ENCODE peak calls at places on chromosomes 13 and 19, in seven cellular contexts. One of them, this sample, is unnamed.

GRCh38 chr13:84616864-84617263 is 734.6 kb upstream of the SLITRK1 start:
- DNase-seq in cardiac fibroblast: no peak
- DNase-seq in neural crest cell: no peak
- DNase-seq in EL: no peak
- DNase-seq in iris pigment epithelial cell: no peak
- DNase-seq in HEK293T: no peak
- DNase-seq in activated T-cell treated with anti-CD3 and anti-CD28 coated beads, Interleukin-2, amount 50 U/mL, for 1 hour: no peak
- DNase-seq in this sample: no peak

GRCh38 chr13:102710261-102710679 is 15.4 kb upstream of the METTL21C start:
- DNase-seq in cardiac fibroblast: peak
- DNase-seq in neural crest cell: no peak
- DNase-seq in EL: no peak
- DNase-seq in iris pigment epithelial cell: no peak
- DNase-seq in HEK293T: no peak
- DNase-seq in activated T-cell treated with anti-CD3 and anti-CD28 coated beads, Interleukin-2, amount 50 U/mL, for 1 hour: no peak
- DNase-seq in this sample: no peak

GRCh38 chr13:37361608-37362007 is 237.0 kb downstream of the POSTN start:
- DNase-seq in cardiac fibroblast: no peak
- DNase-seq in neural crest cell: no peak
- DNase-seq in EL: no peak
- DNase-seq in iris pigment epithelial cell: no peak
- DNase-seq in HEK293T: no peak
- DNase-seq in activated T-cell treated with anti-CD3 and anti-CD28 coated beads, Interleukin-2, amount 50 U/mL, for 1 hour: no peak
- DNase-seq in this sample: no peak

GRCh38 chr13:45846681-45847080 is 4.9 kb downstream of the SIAH3 start:
- DNase-seq in cardiac fibroblast: no peak
- DNase-seq in neural crest cell: no peak
- DNase-seq in EL: no peak
- DNase-seq in iris pigment epithelial cell: no peak
- DNase-seq in HEK293T: no peak
- DNase-seq in activated T-cell treated with anti-CD3 and anti-CD28 coated beads, Interleukin-2, amount 50 U/mL, for 1 hour: no peak
- DNase-seq in this sample: no peak

GRCh38 chr19:28694812-28695211 is 518.1 kb downstream of the UQCRFS1 start:
- DNase-seq in cardiac fibroblast: no peak
- DNase-seq in neural crest cell: peak
- DNase-seq in EL: peak
- DNase-seq in iris pigment epithelial cell: no peak
- DNase-seq in HEK293T: no peak
- DNase-seq in activated T-cell treated with anti-CD3 and anti-CD28 coated beads, Interleukin-2, amount 50 U/mL, for 1 hour: no peak
- DNase-seq in this sample: no peak

GRCh38 chr19:3479819-3480215 is 508 bp downstream of the SMIM24 start:
- DNase-seq in cardiac fibroblast: no peak
- DNase-seq in neural crest cell: no peak
- DNase-seq in EL: no peak
- DNase-seq in iris pigment epithelial cell: no peak
- DNase-seq in HEK293T: peak
- DNase-seq in activated T-cell treated with anti-CD3 and anti-CD28 coated beads, Interleukin-2, amount 50 U/mL, for 1 hour: peak
- DNase-seq in this sample: no peak

GRCh38 chr19:16581145-16581970 is 9.1 kb upstream of the SLC35E1 start:
- DNase-seq in cardiac fibroblast: no peak
- DNase-seq in neural crest cell: no peak
- DNase-seq in EL: no peak
- DNase-seq in iris pigment epithelial cell: no peak
- DNase-seq in HEK293T: no peak
- DNase-seq in activated T-cell treated with anti-CD3 and anti-CD28 coated beads, Interleukin-2, amount 50 U/mL, for 1 hour: no peak
- DNase-seq in this sample: no peak

GRCh38 chr13:52428295-52428694 is 22.1 kb downstream of the VPS36 start:
- DNase-seq in cardiac fibroblast: peak
- DNase-seq in neural crest cell: no peak
- DNase-seq in EL: peak
- DNase-seq in iris pigment epithelial cell: peak
- DNase-seq in HEK293T: no peak
- DNase-seq in activated T-cell treated with anti-CD3 and anti-CD28 coated beads, Interleukin-2, amount 50 U/mL, for 1 hour: no peak
- DNase-seq in this sample: no peak

GRCh38 chr13:29524176-29524575 is 71.3 kb downstream of the SLC7A1 start:
- DNase-seq in cardiac fibroblast: peak
- DNase-seq in neural crest cell: no peak
- DNase-seq in EL: no peak
- DNase-seq in iris pigment epithelial cell: no peak
- DNase-seq in HEK293T: no peak
- DNase-seq in activated T-cell treated with anti-CD3 and anti-CD28 coated beads, Interleukin-2, amount 50 U/mL, for 1 hour: peak
- DNase-seq in this sample: no peak

GRCh38 chr13:92991687-92992086 is 234.9 kb upstream of the GPC6 start:
- DNase-seq in cardiac fibroblast: peak
- DNase-seq in neural crest cell: no peak
- DNase-seq in EL: peak
- DNase-seq in iris pigment epithelial cell: peak
- DNase-seq in HEK293T: no peak
- DNase-seq in activated T-cell treated with anti-CD3 and anti-CD28 coated beads, Interleukin-2, amount 50 U/mL, for 1 hour: no peak
- DNase-seq in this sample: no peak

GRCh38 chr19:15551183-15552004 is 43.1 kb downstream of the CYP4F22 start:
- DNase-seq in cardiac fibroblast: peak
- DNase-seq in neural crest cell: no peak
- DNase-seq in EL: peak
- DNase-seq in iris pigment epithelial cell: no peak
- DNase-seq in HEK293T: peak
- DNase-seq in activated T-cell treated with anti-CD3 and anti-CD28 coated beads, Interleukin-2, amount 50 U/mL, for 1 hour: peak
- DNase-seq in this sample: no peak

GRCh38 chr19:34405892-34406660 is 1.9 kb downstream of the PDCD2L start:
- DNase-seq in cardiac fibroblast: no peak
- DNase-seq in neural crest cell: no peak
- DNase-seq in EL: no peak
- DNase-seq in iris pigment epithelial cell: no peak
- DNase-seq in HEK293T: no peak
- DNase-seq in activated T-cell treated with anti-CD3 and anti-CD28 coated beads, Interleukin-2, amount 50 U/mL, for 1 hour: no peak
- DNase-seq in this sample: no peak

GRCh38 chr13:29596064-29596418 is 553 bp upstream of the SLC7A1 start:
- DNase-seq in cardiac fibroblast: no peak
- DNase-seq in neural crest cell: no peak
- DNase-seq in EL: no peak
- DNase-seq in iris pigment epithelial cell: no peak
- DNase-seq in HEK293T: no peak
- DNase-seq in activated T-cell treated with anti-CD3 and anti-CD28 coated beads, Interleukin-2, amount 50 U/mL, for 1 hour: no peak
- DNase-seq in this sample: no peak

GRCh38 chr19:57664269-57665127 is 4.2 kb upstream of the ZSCAN4 start:
- DNase-seq in cardiac fibroblast: peak
- DNase-seq in neural crest cell: peak
- DNase-seq in EL: peak
- DNase-seq in iris pigment epithelial cell: peak
- DNase-seq in HEK293T: peak
- DNase-seq in activated T-cell treated with anti-CD3 and anti-CD28 coated beads, Interleukin-2, amount 50 U/mL, for 1 hour: peak
- DNase-seq in this sample: no peak

GRCh38 chr13:47033216-47033615 is 136.4 kb upstream of the HTR2A start:
- DNase-seq in cardiac fibroblast: peak
- DNase-seq in neural crest cell: no peak
- DNase-seq in EL: peak
- DNase-seq in iris pigment epithelial cell: peak
- DNase-seq in HEK293T: no peak
- DNase-seq in activated T-cell treated with anti-CD3 and anti-CD28 coated beads, Interleukin-2, amount 50 U/mL, for 1 hour: no peak
- DNase-seq in this sample: no peak

GRCh38 chr13:99083976-99084375 is 106.1 kb upstream of the DOCK9 start:
- DNase-seq in cardiac fibroblast: no peak
- DNase-seq in neural crest cell: no peak
- DNase-seq in EL: no peak
- DNase-seq in iris pigment epithelial cell: no peak
- DNase-seq in HEK293T: no peak
- DNase-seq in activated T-cell treated with anti-CD3 and anti-CD28 coated beads, Interleukin-2, amount 50 U/mL, for 1 hour: no peak
- DNase-seq in this sample: no peak

GRCh38 chr19:17074628-17075034 is 621 bp downstream of the HAUS8 start:
- DNase-seq in cardiac fibroblast: no peak
- DNase-seq in neural crest cell: no peak
- DNase-seq in EL: no peak
- DNase-seq in iris pigment epithelial cell: no peak
- DNase-seq in HEK293T: no peak
- DNase-seq in activated T-cell treated with anti-CD3 and anti-CD28 coated beads, Interleukin-2, amount 50 U/mL, for 1 hour: no peak
- DNase-seq in this sample: no peak

GRCh38 chr13:46062190-46062589 is 9.6 kb upstream of the ZC3H13 start:
- DNase-seq in cardiac fibroblast: peak
- DNase-seq in neural crest cell: no peak
- DNase-seq in EL: peak
- DNase-seq in iris pigment epithelial cell: peak
- DNase-seq in HEK293T: no peak
- DNase-seq in activated T-cell treated with anti-CD3 and anti-CD28 coated beads, Interleukin-2, amount 50 U/mL, for 1 hour: no peak
- DNase-seq in this sample: no peak

GRCh38 chr13:93227906-93228801 is 1.5 kb downstream of the GPC6 start:
- DNase-seq in cardiac fibroblast: peak
- DNase-seq in neural crest cell: peak
- DNase-seq in EL: peak
- DNase-seq in iris pigment epithelial cell: peak
- DNase-seq in HEK293T: peak
- DNase-seq in activated T-cell treated with anti-CD3 and anti-CD28 coated beads, Interleukin-2, amount 50 U/mL, for 1 hour: no peak
- DNase-seq in this sample: no peak

GRCh38 chr19:50510121-50510670 is 795 bp downstream of the JOSD2 start:
- DNase-seq in cardiac fibroblast: no peak
- DNase-seq in neural crest cell: peak
- DNase-seq in EL: no peak
- DNase-seq in iris pigment epithelial cell: peak
- DNase-seq in HEK293T: no peak
- DNase-seq in activated T-cell treated with anti-CD3 and anti-CD28 coated beads, Interleukin-2, amount 50 U/mL, for 1 hour: peak
- DNase-seq in this sample: no peak

GRCh38 chr13:43036386-43037220 is 13.2 kb downstream of the DNAJC15 start:
- DNase-seq in cardiac fibroblast: no peak
- DNase-seq in neural crest cell: no peak
- DNase-seq in EL: no peak
- DNase-seq in iris pigment epithelial cell: no peak
- DNase-seq in HEK293T: no peak
- DNase-seq in activated T-cell treated with anti-CD3 and anti-CD28 coated beads, Interleukin-2, amount 50 U/mL, for 1 hour: no peak
- DNase-seq in this sample: no peak

GRCh38 chr13:94416454-94417080 is 62.9 kb downstream of the DCT start:
- DNase-seq in cardiac fibroblast: peak
- DNase-seq in neural crest cell: peak
- DNase-seq in EL: peak
- DNase-seq in iris pigment epithelial cell: peak
- DNase-seq in HEK293T: peak
- DNase-seq in activated T-cell treated with anti-CD3 and anti-CD28 coated beads, Interleukin-2, amount 50 U/mL, for 1 hour: no peak
- DNase-seq in this sample: peak

GRCh38 chr19:16113727-16114126 is 2.0 kb downstream of the RAB8A start:
- DNase-seq in cardiac fibroblast: no peak
- DNase-seq in neural crest cell: no peak
- DNase-seq in EL: no peak
- DNase-seq in iris pigment epithelial cell: no peak
- DNase-seq in HEK293T: no peak
- DNase-seq in activated T-cell treated with anti-CD3 and anti-CD28 coated beads, Interleukin-2, amount 50 U/mL, for 1 hour: no peak
- DNase-seq in this sample: no peak

GRCh38 chr13:110519506-110519905 is 42.0 kb downstream of the RAB20 start:
- DNase-seq in cardiac fibroblast: no peak
- DNase-seq in neural crest cell: no peak
- DNase-seq in EL: no peak
- DNase-seq in iris pigment epithelial cell: no peak
- DNase-seq in HEK293T: no peak
- DNase-seq in activated T-cell treated with anti-CD3 and anti-CD28 coated beads, Interleukin-2, amount 50 U/mL, for 1 hour: no peak
- DNase-seq in this sample: no peak

GRCh38 chr13:41224113-41225110 is 30.0 kb upstream of the KBTBD7 start:
- DNase-seq in cardiac fibroblast: peak
- DNase-seq in neural crest cell: no peak
- DNase-seq in EL: peak
- DNase-seq in iris pigment epithelial cell: peak
- DNase-seq in HEK293T: no peak
- DNase-seq in activated T-cell treated with anti-CD3 and anti-CD28 coated beads, Interleukin-2, amount 50 U/mL, for 1 hour: no peak
- DNase-seq in this sample: no peak